ENCODE peak calls at places on chromosomes 6 and 20, in five cellular contexts. N, F, H, V and O are unnamed samples.

GRCh38 chr6:15434263-15434662 is 188.4 kb downstream of the JARID2 start:
- DNase-seq in H (no peak), N (no peak), F (no peak), V (no peak), O (no peak)

GRCh38 chr6:79672631-79673065 is 41.5 kb downstream of the SH3BGRL2 start:
- DNase-seq in H (peak; percentile 45), F (no peak), N (no peak), V (no peak), O (no peak)

GRCh38 chr20:61614311-61615100 is 362.4 kb downstream of the CDH4 start:
- DNase-seq in V (no peak), N (no peak), F (no peak), H (no peak), O (no peak)

GRCh38 chr6:157449610-157450009 is 68.6 kb downstream of the ZDHHC14 start:
- DNase-seq in F (no peak), V (no peak), H (peak; percentile 67), N (no peak), O (no peak)

GRCh38 chr6:158603261-158604047 is 41.1 kb downstream of the DYNLT1 start:
- DNase-seq in N (no peak), V (no peak), H (no peak), F (no peak), O (no peak)

GRCh38 chr20:38926934-38927616 is 858 bp downstream of the FAM83D start:
- DNase-seq in H (peak; percentile 36), N (no peak), F (no peak), V (no peak), O (no peak)

GRCh38 chr6:143595256-143596036 is 82.3 kb upstream of the PHACTR2 start:
- DNase-seq in V (no peak), N (no peak), H (no peak), F (no peak), O (no peak)

GRCh38 chr20:3706774-3707507 is 5.5 kb downstream of the SIGLEC1 start:
- DNase-seq in H (peak; percentile 12), V (no peak), F (no peak), N (no peak), O (no peak)

GRCh38 chr20:59645761-59646171 is 41.4 kb downstream of the PHACTR3 start:
- DNase-seq in V (no peak), F (no peak), N (no peak), H (no peak), O (no peak)

GRCh38 chr20:4854502-4854901 is 132.8 kb downstream of the PRND start:
- DNase-seq in N (no peak), H (no peak), F (no peak), V (no peak), O (no peak)

GRCh38 chr6:8137529-8137939 is 35.2 kb upstream of the EEF1E1 start:
- DNase-seq in V (no peak), N (no peak), H (no peak), F (no peak), O (no peak)

GRCh38 chr20:62053465-62054196 is 12.1 kb downstream of the TAF4 start:
- DNase-seq in V (no peak), F (no peak), H (no peak), N (no peak), O (no peak)

GRCh38 chr6:10269814-10270472 is 144.9 kb downstream of the TFAP2A start:
- DNase-seq in N (no peak), H (no peak), F (no peak), V (no peak), O (no peak)

GRCh38 chr6:38113810-38114577 is 294.5 kb downstream of the ZFAND3 start:
- DNase-seq in F (no peak), H (peak; percentile 31), V (no peak), N (no peak), O (no peak)

GRCh38 chr6:113082691-113083090 is 735.6 kb downstream of the RFPL4B start:
- DNase-seq in H (peak; percentile 69), V (no peak), N (no peak), F (no peak), O (no peak)

GRCh38 chr6:36682328-36683144 is 4.0 kb downstream of the CDKN1A start:
- DNase-seq in V (no peak), H (no peak), N (no peak), F (no peak), O (peak; percentile 83)

GRCh38 chr20:34907616-34908469 is 31.4 kb downstream of the ACSS2 start:
- DNase-seq in H (peak; percentile 92), F (no peak), V (peak; percentile 47), N (peak; percentile 9), O (no peak)

GRCh38 chr6:30979076-30979475 is 4.4 kb upstream of the MUC21 start:
- DNase-seq in F (no peak), N (no peak), H (no peak), V (no peak), O (no peak)

GRCh38 chr20:49187330-49188100 is 619 bp downstream of the STAU1 start:
- DNase-seq in V (peak; percentile 6), N (no peak), H (no peak), F (no peak), O (peak; percentile 57)

GRCh38 chr6:90285611-90286381 is 10.8 kb downstream of the BACH2 start:
- DNase-seq in H (peak; percentile 91), V (peak; percentile 57), N (peak; percentile 34), F (peak; percentile 57), O (peak; percentile 80)

GRCh38 chr20:57583289-57584257 is 22.7 kb downstream of the PCK1 start:
- DNase-seq in F (no peak), H (no peak), V (no peak), N (no peak), O (no peak)

GRCh38 chr20:63095718-63096654 is 89.2 kb upstream of the BHLHE23 start:
- DNase-seq in V (no peak), N (no peak), H (no peak), F (peak; percentile 0), O (no peak)

GRCh38 chr6:90233994-90234393 is 62.6 kb downstream of the BACH2 start:
- DNase-seq in H (no peak), N (no peak), V (no peak), F (no peak), O (peak; percentile 93)

DNA sequence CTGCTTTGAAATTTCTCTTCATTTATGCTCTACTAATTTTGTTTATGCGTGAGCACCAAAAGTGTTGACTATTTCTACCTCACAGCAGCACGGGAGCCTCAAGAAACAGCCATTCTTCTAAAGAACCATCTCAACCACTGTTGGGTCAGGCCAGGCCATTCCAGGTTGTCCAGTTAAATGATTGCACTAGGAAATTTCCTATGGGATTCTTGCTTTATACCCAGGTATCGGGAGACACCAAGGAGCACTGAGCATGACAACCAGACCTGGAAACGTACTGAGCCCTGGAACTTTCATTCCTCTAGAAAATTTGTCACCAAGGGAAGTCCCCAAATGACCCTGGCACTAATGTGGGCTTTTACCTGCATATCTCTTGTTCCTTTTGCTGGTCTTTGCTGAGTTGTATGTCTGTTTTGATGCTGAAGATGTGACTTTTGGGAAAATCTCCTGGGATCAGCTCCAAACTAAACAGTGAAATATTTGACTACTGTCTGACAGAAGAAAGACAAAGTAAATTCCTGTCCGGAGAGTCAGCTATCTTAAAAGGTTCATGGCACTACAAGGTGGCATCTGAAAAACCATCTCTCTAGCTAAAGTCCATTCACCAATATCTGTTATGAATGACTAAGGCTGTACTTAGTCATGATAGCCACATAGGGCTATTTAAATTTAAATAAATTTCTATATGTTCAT is 70.5 kb downstream of the SNAP25 start:
- DNase-seq in N (no peak), V (no peak), F (no peak), H (no peak), O (no peak)
- TF ChIP-seq CTCF in N (no peak), V (no peak), F (no peak), H (no peak), O (no peak)

DNA sequence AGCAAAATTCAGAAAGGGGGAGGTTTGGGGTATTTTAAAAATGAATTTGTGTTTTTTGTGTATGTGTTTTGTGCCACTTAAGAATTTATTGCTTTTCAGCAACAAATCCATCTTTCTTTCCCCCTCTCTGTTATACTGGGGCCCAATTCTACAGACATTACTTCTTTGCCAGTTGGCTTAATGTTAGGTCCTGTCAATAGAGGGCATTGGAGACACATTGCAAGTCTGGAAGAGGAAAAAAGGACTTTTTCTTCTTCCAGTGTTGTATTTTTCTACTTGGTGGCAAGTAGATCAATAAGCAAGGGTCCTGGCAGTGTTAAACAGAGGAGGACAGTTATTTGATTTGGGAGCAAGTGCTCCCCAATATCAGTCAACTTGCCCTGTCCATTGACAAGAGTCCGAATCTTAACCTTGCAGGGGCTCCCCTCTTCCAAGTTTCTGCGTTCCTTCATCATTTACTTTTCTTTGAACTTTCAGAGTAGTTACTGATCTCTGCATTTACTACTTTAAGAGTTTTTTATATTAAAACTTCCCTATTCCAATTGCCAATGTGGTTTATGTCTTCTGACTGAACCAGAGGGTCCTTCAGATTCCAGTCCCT is 23.4 kb downstream of the SCML4 start:
- DNase-seq in F (no peak), H (no peak), N (no peak), V (no peak), O (no peak)
- TF ChIP-seq CTCF in F (no peak), H (peak; percentile 27), N (no peak), V (no peak), O (peak; percentile 52)

DNA sequence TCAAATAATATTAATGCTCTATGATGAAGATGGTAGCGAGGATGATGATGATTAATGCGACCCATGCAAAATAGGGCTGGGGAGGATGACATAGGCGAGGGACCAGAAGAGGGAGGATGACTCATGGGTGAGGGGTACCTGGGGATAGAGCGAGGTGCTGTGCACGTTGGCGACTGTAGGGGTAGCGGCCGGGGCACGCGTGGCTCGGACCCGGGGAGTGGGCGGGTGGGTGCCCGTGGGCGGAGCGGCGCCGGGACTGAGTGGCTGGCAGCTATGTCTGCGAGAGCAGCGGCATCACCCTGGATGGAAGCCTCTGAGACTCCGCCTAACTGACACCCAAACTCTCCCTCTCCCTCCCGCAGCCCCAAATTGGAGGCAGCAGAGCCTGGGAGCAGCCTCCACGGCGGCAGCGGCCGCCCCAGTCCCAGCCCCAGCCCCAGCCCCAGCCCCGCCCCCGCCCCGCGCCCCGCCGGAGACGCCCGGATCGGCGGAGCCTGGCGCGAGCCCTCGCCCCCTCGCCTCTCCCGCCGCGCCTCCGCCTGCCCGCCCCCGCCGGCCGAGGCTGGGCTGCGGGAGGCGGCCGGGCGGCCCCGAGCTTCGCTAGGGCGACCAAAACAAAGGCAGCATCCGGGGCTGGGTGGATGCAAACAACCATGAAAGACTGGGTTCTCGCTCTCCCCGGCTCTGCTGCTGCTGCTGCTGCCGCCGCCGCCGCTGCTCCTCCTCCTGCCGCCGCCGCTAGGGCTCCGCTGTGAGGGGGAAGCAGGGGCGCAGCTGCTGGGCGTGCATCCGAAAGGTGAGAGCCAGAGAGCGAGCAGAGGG is at the start of gene RIMS1:
- DNase-seq in N (peak; percentile 66), H (no peak), F (peak; percentile 77), V (no peak), O (peak; percentile 6)
- TF ChIP-seq CTCF in N (no peak), H (peak; percentile 24), F (peak; percentile 30), V (no peak), O (no peak)

DNA sequence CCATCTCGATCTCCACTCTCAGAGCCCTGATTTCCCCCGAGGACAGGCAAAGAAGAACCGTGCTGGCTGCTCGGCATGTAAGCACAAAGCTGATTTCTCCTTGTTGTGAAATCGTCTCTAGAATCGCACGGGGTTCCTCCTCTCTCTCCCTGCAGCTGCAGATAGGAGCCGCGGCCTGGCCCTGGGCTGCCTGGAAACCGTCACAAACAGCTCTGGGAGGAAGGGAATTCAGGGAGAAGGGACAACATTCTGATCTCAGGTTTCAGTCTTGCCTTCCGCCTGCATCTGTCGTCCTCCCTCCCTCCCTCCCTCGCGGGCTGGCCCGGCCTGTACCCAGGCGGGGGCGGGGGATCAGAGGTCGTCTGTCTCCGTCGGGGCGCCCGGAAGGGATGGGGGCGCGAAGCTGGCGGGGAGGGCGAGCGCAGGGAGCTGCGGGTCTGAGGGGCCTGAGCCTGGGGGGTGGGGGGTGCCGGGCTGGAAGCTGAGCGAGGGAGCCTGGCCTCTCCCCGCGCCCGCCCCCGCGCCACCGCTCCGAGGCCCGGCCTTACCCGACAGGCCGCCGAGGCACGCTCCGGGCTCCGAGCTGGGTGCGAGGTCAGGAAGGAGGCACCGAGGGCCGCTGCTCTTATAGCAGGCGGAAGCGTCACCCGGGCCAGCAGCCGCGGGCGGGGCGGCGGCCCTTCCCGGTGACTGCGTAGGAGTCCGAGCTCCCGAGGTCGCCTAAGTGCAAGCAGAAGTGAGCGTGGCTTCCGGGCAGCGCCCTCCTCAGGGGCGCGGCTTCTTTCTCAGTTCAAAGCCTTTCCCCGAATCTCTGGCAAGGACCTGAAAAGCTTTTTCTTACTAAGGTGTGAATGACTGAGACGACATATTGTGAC is at the start of gene SERPINB1:
- DNase-seq in F (peak; percentile 90), H (peak; percentile 97), V (peak; percentile 68), N (peak; percentile 74), O (peak; percentile 95)
- TF ChIP-seq CTCF in F (no peak), H (no peak), V (peak; percentile 37), N (no peak), O (no peak)